ENCODE peak calls at places on chromosomes 3 and 15, in six cellular contexts. S is neural progenitor cell, K is OCI-LY7, C is GM23338, X is SK-N-SH, M is PC-3. Q is an unnamed sample.

GRCh38 chr15:75666823-75667501 is 19.2 kb downstream of the SNX33 start:
- DNase-seq in S (no peak), K (no peak), C (no peak), X (no peak), M (peak), Q (no peak)

GRCh38 chr15:51103330-51103729 is 8.6 kb upstream of the TNFAIP8L3 start:
- DNase-seq in S (no peak), K (no peak), C (no peak), X (no peak), M (no peak), Q (no peak)

GRCh38 chr3:30611613-30612421 is 5.4 kb downstream of the TGFBR2 start:
- DNase-seq in S (no peak), K (peak), C (no peak), X (no peak), M (peak), Q (no peak)

GRCh38 chr3:124701687-124702086 is 28.6 kb upstream of the UMPS start:
- DNase-seq in S (no peak), K (no peak), C (no peak), X (no peak), M (no peak), Q (no peak)

GRCh38 chr3:36893137-36893557 is 51.7 kb downstream of the TRANK1 start:
- DNase-seq in S (no peak), K (peak), C (peak), X (no peak), M (peak), Q (no peak)

GRCh38 chr15:36726224-36726623 is 146.8 kb downstream of the CDIN1 start:
- DNase-seq in S (no peak), K (no peak), C (no peak), X (no peak), M (no peak), Q (no peak)

GRCh38 chr3:104885214-104885814 is 481.4 kb upstream of the ALCAM start:
- DNase-seq in S (no peak), K (no peak), C (no peak), X (no peak), M (peak), Q (no peak)

GRCh38 chr15:25374143-25374542 is 64.7 kb downstream of the UBE3A start:
- DNase-seq in S (peak), K (no peak), C (no peak), X (no peak), M (no peak), Q (no peak)

GRCh38 chr15:85754993-85755392 is 39.7 kb downstream of the KLHL25 start:
- DNase-seq in S (no peak), K (no peak), C (no peak), X (peak), M (no peak), Q (no peak)

GRCh38 chr3:58004972-58005371 is 3.2 kb upstream of the FLNB start:
- DNase-seq in S (no peak), K (no peak), C (no peak), X (no peak), M (peak), Q (no peak)

GRCh38 chr3:142863010-142863787 is 25.7 kb downstream of the PCOLCE2 start:
- DNase-seq in S (peak), K (no peak), C (peak), X (no peak), M (peak), Q (no peak)

GRCh38 chr3:32360514-32360869 is 31.2 kb upstream of the CMTM7 start:
- DNase-seq in S (peak), K (no peak), C (no peak), X (no peak), M (no peak), Q (no peak)

GRCh38 chr3:106206165-106206564 is 337.4 kb upstream of the CBLB start:
- DNase-seq in S (no peak), K (peak), C (peak), X (no peak), M (peak), Q (no peak)

GRCh38 chr15:25711691-25712090 is 151.4 kb downstream of the ATP10A start:
- DNase-seq in S (no peak), K (no peak), C (no peak), X (no peak), M (no peak), Q (no peak)

GRCh38 chr3:179840985-179841384 is 188.1 kb downstream of the USP13 start:
- DNase-seq in S (no peak), K (no peak), C (no peak), X (no peak), M (peak), Q (no peak)

GRCh38 chr3:111585214-111585613 is 9.9 kb downstream of the ZBED2 start:
- DNase-seq in S (no peak), K (no peak), C (no peak), X (no peak), M (peak), Q (no peak)

GRCh38 chr3:183637106-183637486 is 1.7 kb downstream of the KLHL24 start:
- DNase-seq in S (no peak), K (no peak), C (no peak), X (no peak), M (peak), Q (no peak)

GRCh38 chr15:41648097-41648496 is 12.1 kb upstream of the MGA start:
- DNase-seq in S (no peak), K (no peak), C (no peak), X (no peak), M (no peak), Q (no peak)

GRCh38 chr3:195788711-195789581 is 22.8 kb downstream of the MUC4 start:
- DNase-seq in S (no peak), K (no peak), C (no peak), X (no peak), M (no peak), Q (no peak)

GRCh38 chr3:158770254-158771017 is 31.4 kb upstream of the MFSD1 start:
- DNase-seq in S (no peak), K (no peak), C (no peak), X (no peak), M (peak), Q (peak)

GRCh38 chr3:160395297-160395696 is 3.7 kb downstream of the IFT80 start:
- DNase-seq in S (peak), K (no peak), C (no peak), X (no peak), M (peak), Q (no peak)
- TF ChIP-seq EZH2phosphoT487 in S (no peak), K (no peak), C (no peak), X (no peak), M (no peak), Q (no peak)

GRCh38 chr3:115513411-115513800 is 109.9 kb upstream of the GAP43 start:
- DNase-seq in S (no peak), K (no peak), C (peak), X (no peak), M (peak), Q (no peak)
- H3K4me3 ChIP-seq in S (peak), K (no peak), C (peak), X (peak), M (peak), Q (no peak)

DNA sequence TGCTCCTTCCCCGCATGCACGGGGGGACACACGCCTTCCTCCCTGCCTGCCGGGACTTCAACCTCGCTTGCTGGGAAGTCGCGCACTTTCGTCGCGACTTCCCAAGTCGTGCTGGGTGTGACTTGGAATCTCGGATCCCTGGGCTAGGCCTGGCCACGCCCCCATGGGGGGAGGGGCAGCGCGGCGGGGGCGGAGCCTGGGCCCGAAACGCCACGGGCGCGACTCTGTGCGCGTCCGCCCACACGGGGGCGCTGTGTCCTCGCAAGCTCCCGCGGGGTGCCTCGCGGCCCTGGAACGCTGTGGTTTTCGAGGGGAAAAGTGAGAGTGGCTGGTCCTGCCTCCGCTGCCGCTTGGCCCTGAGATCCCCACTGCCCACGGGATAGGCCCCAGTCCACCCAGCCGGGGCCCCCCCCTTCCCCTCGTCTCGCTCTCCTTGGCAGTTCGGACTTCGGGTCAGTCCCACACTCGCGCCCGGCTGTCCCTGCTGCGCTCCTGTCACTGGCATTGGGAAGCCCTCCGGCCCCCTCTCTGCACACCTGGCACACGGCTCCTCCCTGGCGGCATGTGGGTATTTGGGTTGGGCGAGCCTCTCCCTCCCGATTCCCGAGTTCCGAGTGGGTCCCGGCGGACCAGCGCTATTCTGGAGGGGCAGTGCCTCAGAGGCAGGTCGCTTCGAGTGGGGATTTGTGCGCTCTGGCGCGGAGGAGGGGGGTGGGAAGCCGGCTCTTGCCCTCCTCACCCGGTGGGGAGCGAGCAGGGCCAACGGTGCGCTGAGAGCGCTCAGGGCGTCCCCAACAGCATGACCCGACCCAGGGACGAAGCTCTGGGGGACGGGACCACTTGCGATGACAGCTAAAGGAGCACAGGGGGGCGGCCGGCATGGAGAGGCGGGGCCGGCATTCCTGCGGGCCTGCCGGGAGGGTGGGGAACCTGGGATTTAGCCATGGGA is 23.6 kb downstream of the SEC61A1 start:
- DNase-seq in S (peak), K (peak), C (peak), X (peak), M (no peak), Q (peak)
- TF ChIP-seq EZH2phosphoT487 in S (peak), K (no peak), C (no peak), X (no peak), M (no peak), Q (no peak)

GRCh38 chr3:53346514-53346913 is 829 bp downstream of the DCP1A start:
- DNase-seq in S (peak), K (peak), C (peak), X (peak), M (no peak), Q (peak)

GRCh38 chr3:53350652-53351051 is 3.3 kb upstream of the DCP1A start:
- DNase-seq in S (peak), K (peak), C (peak), X (peak), M (peak), Q (peak)

GRCh38 chr3:53346922-53347260 is 452 bp downstream of the DCP1A start:
- DNase-seq in S (no peak), K (no peak), C (no peak), X (no peak), M (no peak), Q (no peak)

GRCh38 chr3:53342353-53342752 is 5.0 kb downstream of the DCP1A start:
- DNase-seq in S (no peak), K (no peak), C (no peak), X (no peak), M (no peak), Q (no peak)

DNA sequence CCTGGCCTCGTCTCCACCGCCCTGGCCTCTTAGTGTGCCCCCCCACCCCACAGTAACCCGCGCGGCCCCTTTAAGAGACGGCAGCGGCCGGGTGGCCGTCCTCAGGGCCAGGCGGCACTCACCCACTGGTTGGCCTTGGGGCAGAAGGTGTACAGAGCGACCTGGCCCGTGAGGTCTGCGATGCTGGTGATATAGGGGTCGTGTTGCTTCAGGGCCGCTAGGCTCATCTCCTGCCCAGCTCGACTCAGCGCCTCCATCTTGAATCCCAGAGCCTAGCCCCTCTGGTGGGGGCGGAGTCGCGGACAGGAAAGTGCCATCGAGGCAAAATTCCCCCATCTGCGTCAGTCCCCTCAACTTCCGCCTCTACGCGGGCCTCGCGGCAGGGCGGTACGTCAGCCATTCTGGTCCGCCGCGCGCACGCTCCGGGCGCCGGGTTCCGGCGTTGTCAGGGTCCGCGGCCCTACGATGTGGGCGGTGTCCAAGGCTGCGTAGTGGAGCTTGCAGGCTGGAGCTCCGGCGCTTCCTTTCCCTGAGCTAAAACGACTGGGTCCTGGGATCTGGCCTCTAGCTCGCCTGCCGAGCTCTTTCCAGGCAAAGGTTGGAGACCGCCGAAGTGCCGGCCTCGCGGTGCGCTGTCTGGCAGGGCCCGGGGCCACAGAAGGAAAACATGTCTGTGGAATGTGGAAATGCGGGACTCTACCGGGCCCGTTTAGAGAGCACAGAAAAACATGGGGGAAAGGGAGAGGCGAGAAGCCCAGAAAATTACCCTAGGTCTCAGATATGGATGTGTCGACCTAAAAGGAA is at the start of gene DCP1A:
- DNase-seq in S (peak), K (peak), C (peak), X (peak), M (peak), Q (peak)
- H3K4me3 ChIP-seq in S (peak), K (peak), C (peak), X (peak), M (peak), Q (peak)

GRCh38 chr3:71080517-71081083 is 502.9 kb downstream of the FOXP1 start:
- DNase-seq in S (no peak), K (no peak), C (no peak), X (no peak), M (no peak), Q (no peak)

GRCh38 chr3:71078723-71079525 is 504.6 kb downstream of the FOXP1 start:
- DNase-seq in S (no peak), K (no peak), C (no peak), X (no peak), M (no peak), Q (no peak)

GRCh38 chr3:71087109-71088018 is 496.2 kb downstream of the FOXP1 start:
- DNase-seq in S (no peak), K (peak), C (no peak), X (no peak), M (peak), Q (peak)

GRCh38 chr3:71088019-71088711 is 495.4 kb downstream of the FOXP1 start:
- DNase-seq in S (no peak), K (no peak), C (no peak), X (no peak), M (no peak), Q (no peak)

DNA sequence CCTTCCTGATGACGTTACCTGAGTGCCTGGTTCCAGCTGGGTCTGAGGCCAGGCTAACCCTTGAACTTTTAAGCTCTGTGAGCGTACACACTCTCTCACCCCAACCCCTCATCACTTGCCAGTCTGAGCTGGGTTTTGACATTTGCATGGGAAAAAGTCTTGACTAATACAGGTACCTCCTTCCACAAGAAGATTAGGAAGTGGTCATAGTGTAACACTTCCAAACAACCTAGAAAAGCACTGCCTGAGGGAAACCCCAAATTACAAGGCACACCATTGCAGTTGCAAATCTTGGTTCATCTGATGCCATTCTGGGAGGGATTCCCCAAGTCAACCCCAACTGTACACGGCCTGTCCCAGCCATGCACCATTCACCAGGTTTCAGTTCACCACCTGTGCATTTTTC is 499.8 kb downstream of the FOXP1 start:
- DNase-seq in S (no peak), K (no peak), C (no peak), X (no peak), M (no peak), Q (peak)
- TF ChIP-seq EZH2phosphoT487 in S (no peak), K (no peak), C (no peak), X (no peak), M (no peak), Q (no peak)

GRCh38 chr15:90892498-90893174 is 8.3 kb downstream of the FES start:
- DNase-seq in S (no peak), K (no peak), C (no peak), X (no peak), M (no peak), Q (no peak)
- H3K4me3 ChIP-seq in S (no peak), K (peak), C (no peak), X (no peak), M (no peak), Q (no peak)

GRCh38 chr15:57583282-57583681 is 8.4 kb upstream of the MYZAP start:
- DNase-seq in S (no peak), K (no peak), C (no peak), X (no peak), M (no peak), Q (no peak)

GRCh38 chr15:57580428-57580827 is 11.3 kb upstream of the MYZAP start:
- DNase-seq in S (no peak), K (no peak), C (no peak), X (no peak), M (no peak), Q (no peak)

GRCh38 chr15:57578288-57578900 is 13.3 kb upstream of the MYZAP start:
- DNase-seq in S (no peak), K (no peak), C (no peak), X (no peak), M (no peak), Q (no peak)

GRCh38 chr15:57582080-57582479 is 9.6 kb upstream of the MYZAP start:
- DNase-seq in S (no peak), K (no peak), C (no peak), X (no peak), M (no peak), Q (no peak)

DNA sequence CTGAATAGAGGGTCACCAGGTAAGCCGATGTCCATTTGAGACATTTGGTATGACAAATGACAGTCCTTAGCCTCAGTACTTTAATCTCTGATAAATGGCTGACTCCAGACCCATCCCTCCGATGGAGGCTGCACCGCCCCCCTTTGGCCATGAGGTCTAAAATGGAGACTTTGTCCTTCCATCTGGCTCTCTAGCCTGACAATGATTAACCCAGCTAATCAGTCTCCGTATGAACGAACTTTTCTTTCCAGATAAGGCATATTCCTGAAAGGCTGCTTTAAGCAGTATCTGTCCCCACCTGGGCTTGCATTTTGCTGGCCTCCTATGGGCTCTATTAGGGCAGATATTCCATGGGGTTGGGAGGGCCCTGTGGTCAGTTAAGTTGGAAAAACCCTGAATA is 10.8 kb upstream of the MYZAP start:
- DNase-seq in S (no peak), K (no peak), C (peak), X (no peak), M (no peak), Q (no peak)
- TF ChIP-seq EZH2phosphoT487 in S (no peak), K (no peak), C (no peak), X (no peak), M (no peak), Q (no peak)

DNA sequence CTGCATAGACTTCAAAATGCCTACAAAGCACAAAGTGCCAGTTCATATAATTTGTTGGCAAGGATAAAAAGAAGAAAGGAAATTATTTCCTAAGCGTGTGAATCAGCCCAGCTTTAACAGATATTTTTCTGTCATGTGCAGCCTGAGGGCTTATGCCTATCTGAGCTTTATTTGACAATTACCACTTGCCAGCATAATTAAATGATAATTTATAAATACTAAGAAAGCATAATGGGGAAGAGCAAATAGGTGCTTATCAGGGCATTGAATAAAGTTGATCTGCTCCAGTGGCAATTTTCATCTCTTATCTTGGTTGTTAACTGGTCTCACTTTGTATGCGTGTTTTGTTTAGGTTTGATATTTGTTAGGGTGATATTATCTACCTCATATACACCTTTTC is 313.4 kb upstream of the DNAJC19 start:
- DNase-seq in S (no peak), K (no peak), C (no peak), X (no peak), M (no peak), Q (no peak)
- H3K4me3 ChIP-seq in S (no peak), K (no peak), C (no peak), X (no peak), M (no peak), Q (no peak)

DNA sequence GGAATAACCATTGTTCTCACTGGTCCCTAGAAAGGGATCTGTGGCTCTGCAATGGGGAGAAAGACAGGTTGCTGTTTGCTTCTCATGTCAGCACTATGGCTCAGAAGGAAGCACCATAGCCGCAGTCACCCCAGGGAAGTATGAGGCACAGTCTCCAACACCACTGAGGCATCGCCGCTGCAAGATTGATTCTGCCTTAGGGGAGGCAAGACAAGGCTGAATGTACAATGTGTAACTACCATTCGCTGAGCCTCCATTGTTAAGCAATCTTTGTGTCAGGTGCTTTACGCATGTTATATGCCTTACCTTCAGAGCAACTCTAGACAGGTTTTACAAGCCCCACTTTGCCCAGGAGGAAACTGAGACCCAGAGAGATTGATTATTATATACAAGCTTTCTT is 100.7 kb upstream of the KCNMB2 start:
- DNase-seq in S (no peak), K (no peak), C (no peak), X (no peak), M (no peak), Q (no peak)
- TF ChIP-seq EZH2phosphoT487 in S (no peak), K (no peak), C (no peak), X (no peak), M (no peak), Q (no peak)

DNA sequence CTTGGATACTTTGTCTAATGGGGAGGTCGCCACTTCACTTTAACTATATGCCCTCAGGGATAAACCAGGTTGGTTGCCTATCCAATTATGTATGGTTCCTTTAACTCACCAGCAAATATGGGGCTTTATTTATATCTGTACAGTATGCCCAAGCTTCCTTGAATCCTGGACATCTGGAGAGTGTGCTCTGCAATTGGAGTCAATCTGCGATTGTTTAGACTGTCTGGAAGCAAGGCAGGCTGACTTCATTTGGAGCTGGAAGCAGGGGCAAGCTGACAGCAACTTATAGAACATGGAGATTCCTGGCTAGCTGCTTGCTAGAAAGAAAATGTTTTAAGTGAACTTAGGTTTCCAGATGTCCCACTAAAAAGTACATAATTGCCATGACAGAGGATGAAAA is 63.7 kb upstream of the TPRG1 start:
- DNase-seq in S (no peak), K (no peak), C (no peak), X (peak), M (no peak), Q (no peak)
- H3K4me3 ChIP-seq in S (no peak), K (no peak), C (no peak), X (no peak), M (no peak), Q (no peak)

Q was measured in MM.1S.